ENCODE peak calls at places on chromosomes 12 and 14, in seven cellular contexts. One of them, this sample, is unnamed.

GRCh38 chr14:22333408-22334274 is 255.4 kb downstream of the DAD1 start:
- DNase-seq in adrenal gland: peak
- DNase-seq in CD4-positive, alpha-beta memory T cell: peak
- DNase-seq in WERI-Rb-1: no peak
- DNase-seq in left lung: no peak
- DNase-seq in kidney epithelial cell: peak
- DNase-seq in bronchial epithelial cell: peak
- DNase-seq in this sample: peak

GRCh38 chr14:77790566-77791224 is 9.2 kb upstream of the ADCK1 start:
- DNase-seq in bronchial epithelial cell: peak
- DNase-seq in adrenal gland: no peak
- DNase-seq in WERI-Rb-1: peak
- DNase-seq in kidney epithelial cell: no peak
- DNase-seq in CD4-positive, alpha-beta memory T cell: no peak
- DNase-seq in left lung: no peak
- DNase-seq in this sample: peak

GRCh38 chr12:65501093-65501621 is 222.7 kb downstream of the MSRB3 start:
- DNase-seq in kidney epithelial cell: no peak
- DNase-seq in bronchial epithelial cell: no peak
- DNase-seq in adrenal gland: peak
- DNase-seq in CD4-positive, alpha-beta memory T cell: no peak
- DNase-seq in WERI-Rb-1: no peak
- DNase-seq in left lung: no peak
- DNase-seq in this sample: no peak

GRCh38 chr14:48125654-48126053 is 450.2 kb upstream of the MDGA2 start:
- DNase-seq in adrenal gland: no peak
- DNase-seq in WERI-Rb-1: peak
- DNase-seq in left lung: no peak
- DNase-seq in CD4-positive, alpha-beta memory T cell: no peak
- DNase-seq in kidney epithelial cell: no peak
- DNase-seq in bronchial epithelial cell: no peak
- DNase-seq in this sample: no peak

GRCh38 chr14:65847065-65847847 is 434.7 kb downstream of the FUT8 start:
- DNase-seq in kidney epithelial cell: no peak
- DNase-seq in adrenal gland: peak
- DNase-seq in WERI-Rb-1: no peak
- DNase-seq in bronchial epithelial cell: no peak
- DNase-seq in CD4-positive, alpha-beta memory T cell: peak
- DNase-seq in left lung: no peak
- DNase-seq in this sample: no peak

GRCh38 chr14:95064734-95065133 is 92.6 kb downstream of the DICER1 start:
- DNase-seq in kidney epithelial cell: no peak
- DNase-seq in CD4-positive, alpha-beta memory T cell: no peak
- DNase-seq in left lung: no peak
- DNase-seq in WERI-Rb-1: no peak
- DNase-seq in adrenal gland: no peak
- DNase-seq in bronchial epithelial cell: no peak
- DNase-seq in this sample: no peak

GRCh38 chr14:57066887-57067513 is 201.7 kb downstream of the EXOC5 start:
- DNase-seq in adrenal gland: peak
- DNase-seq in CD4-positive, alpha-beta memory T cell: no peak
- DNase-seq in left lung: no peak
- DNase-seq in bronchial epithelial cell: peak
- DNase-seq in WERI-Rb-1: peak
- DNase-seq in kidney epithelial cell: no peak
- DNase-seq in this sample: peak

GRCh38 chr14:30058401-30058800 is 130.8 kb upstream of the PRKD1 start:
- DNase-seq in bronchial epithelial cell: peak
- DNase-seq in kidney epithelial cell: no peak
- DNase-seq in left lung: no peak
- DNase-seq in WERI-Rb-1: no peak
- DNase-seq in CD4-positive, alpha-beta memory T cell: no peak
- DNase-seq in adrenal gland: no peak
- DNase-seq in this sample: peak

GRCh38 chr12:51820721-51821422 is 27.6 kb downstream of the FIGNL2 start:
- DNase-seq in adrenal gland: peak
- DNase-seq in left lung: peak
- DNase-seq in CD4-positive, alpha-beta memory T cell: peak
- DNase-seq in bronchial epithelial cell: no peak
- DNase-seq in WERI-Rb-1: no peak
- DNase-seq in kidney epithelial cell: no peak
- DNase-seq in this sample: peak

GRCh38 chr12:73421832-73422231 is 1115.8 kb upstream of the ATXN7L3B start:
- DNase-seq in CD4-positive, alpha-beta memory T cell: no peak
- DNase-seq in kidney epithelial cell: peak
- DNase-seq in WERI-Rb-1: no peak
- DNase-seq in left lung: no peak
- DNase-seq in adrenal gland: no peak
- DNase-seq in bronchial epithelial cell: peak
- DNase-seq in this sample: peak

GRCh38 chr14:90545966-90546751 is 149.3 kb downstream of the CALM1 start:
- DNase-seq in WERI-Rb-1: peak
- DNase-seq in left lung: no peak
- DNase-seq in kidney epithelial cell: no peak
- DNase-seq in adrenal gland: peak
- DNase-seq in CD4-positive, alpha-beta memory T cell: no peak
- DNase-seq in bronchial epithelial cell: no peak
- DNase-seq in this sample: peak

GRCh38 chr14:52222901-52223300 is 44.6 kb upstream of the PTGDR start:
- DNase-seq in CD4-positive, alpha-beta memory T cell: no peak
- DNase-seq in kidney epithelial cell: no peak
- DNase-seq in WERI-Rb-1: no peak
- DNase-seq in adrenal gland: no peak
- DNase-seq in bronchial epithelial cell: no peak
- DNase-seq in left lung: no peak
- DNase-seq in this sample: no peak

GRCh38 chr14:20516921-20517320 is 11.6 kb downstream of the RNASE10 start:
- DNase-seq in kidney epithelial cell: no peak
- DNase-seq in adrenal gland: no peak
- DNase-seq in WERI-Rb-1: no peak
- DNase-seq in bronchial epithelial cell: peak
- DNase-seq in CD4-positive, alpha-beta memory T cell: no peak
- DNase-seq in left lung: no peak
- DNase-seq in this sample: peak

GRCh38 chr14:24563505-24563904 is 12.5 kb downstream of the CTSG start:
- DNase-seq in CD4-positive, alpha-beta memory T cell: no peak
- DNase-seq in WERI-Rb-1: no peak
- DNase-seq in left lung: no peak
- DNase-seq in kidney epithelial cell: no peak
- DNase-seq in adrenal gland: no peak
- DNase-seq in bronchial epithelial cell: no peak
- DNase-seq in this sample: no peak

GRCh38 chr12:49201595-49202295 is 12.9 kb upstream of the TUBA1A start:
- DNase-seq in WERI-Rb-1: no peak
- DNase-seq in adrenal gland: peak
- DNase-seq in bronchial epithelial cell: peak
- DNase-seq in kidney epithelial cell: no peak
- DNase-seq in CD4-positive, alpha-beta memory T cell: no peak
- DNase-seq in left lung: no peak
- DNase-seq in this sample: peak

GRCh38 chr14:95523818-95524448 is 7.5 kb upstream of the SYNE3 start:
- DNase-seq in left lung: peak
- DNase-seq in WERI-Rb-1: no peak
- DNase-seq in adrenal gland: no peak
- DNase-seq in kidney epithelial cell: no peak
- DNase-seq in bronchial epithelial cell: peak
- DNase-seq in CD4-positive, alpha-beta memory T cell: peak
- DNase-seq in this sample: peak

GRCh38 chr14:105357626-105358025 is 40.7 kb upstream of the TEX22 start:
- DNase-seq in WERI-Rb-1: no peak
- DNase-seq in CD4-positive, alpha-beta memory T cell: no peak
- DNase-seq in bronchial epithelial cell: no peak
- DNase-seq in left lung: no peak
- DNase-seq in kidney epithelial cell: no peak
- DNase-seq in adrenal gland: no peak
- DNase-seq in this sample: no peak

GRCh38 chr12:39505025-39505424 is 62.1 kb upstream of the KIF21A start:
- DNase-seq in bronchial epithelial cell: peak
- DNase-seq in kidney epithelial cell: peak
- DNase-seq in adrenal gland: no peak
- DNase-seq in left lung: no peak
- DNase-seq in WERI-Rb-1: no peak
- DNase-seq in CD4-positive, alpha-beta memory T cell: no peak
- DNase-seq in this sample: peak

GRCh38 chr14:22388669-22389625 is 200.1 kb downstream of the DAD1 start:
- DNase-seq in left lung: no peak
- DNase-seq in adrenal gland: no peak
- DNase-seq in WERI-Rb-1: no peak
- DNase-seq in bronchial epithelial cell: peak
- DNase-seq in CD4-positive, alpha-beta memory T cell: no peak
- DNase-seq in kidney epithelial cell: no peak
- DNase-seq in this sample: peak

GRCh38 chr14:76376001-76376404 is at the start of gene ESRRB:
- DNase-seq in adrenal gland: no peak
- DNase-seq in kidney epithelial cell: no peak
- DNase-seq in WERI-Rb-1: peak
- DNase-seq in bronchial epithelial cell: no peak
- DNase-seq in CD4-positive, alpha-beta memory T cell: no peak
- DNase-seq in left lung: no peak
- DNase-seq in this sample: no peak

GRCh38 chr14:64572721-64573508 is 23.2 kb downstream of the PPP1R36 start:
- DNase-seq in bronchial epithelial cell: no peak
- DNase-seq in CD4-positive, alpha-beta memory T cell: no peak
- DNase-seq in WERI-Rb-1: no peak
- DNase-seq in adrenal gland: no peak
- DNase-seq in kidney epithelial cell: no peak
- DNase-seq in left lung: no peak
- DNase-seq in this sample: no peak

GRCh38 chr14:73751157-73751691 is 37.0 kb upstream of the PNMA1 start:
- DNase-seq in adrenal gland: no peak
- DNase-seq in CD4-positive, alpha-beta memory T cell: peak
- DNase-seq in left lung: no peak
- DNase-seq in kidney epithelial cell: no peak
- DNase-seq in WERI-Rb-1: no peak
- DNase-seq in bronchial epithelial cell: no peak
- DNase-seq in this sample: no peak
- H3K4me3 ChIP-seq in adrenal gland: no peak
- H3K4me3 ChIP-seq in CD4-positive, alpha-beta memory T cell: no peak
- H3K4me3 ChIP-seq in left lung: no peak
- H3K4me3 ChIP-seq in kidney epithelial cell: no peak
- H3K4me3 ChIP-seq in WERI-Rb-1: no peak
- H3K4me3 ChIP-seq in bronchial epithelial cell: no peak
- H3K4me3 ChIP-seq in this sample: no peak

GRCh38 chr12:53967451-53968059 is 5.4 kb upstream of the HOXC11 start:
- DNase-seq in bronchial epithelial cell: no peak
- DNase-seq in left lung: no peak
- DNase-seq in WERI-Rb-1: no peak
- DNase-seq in adrenal gland: no peak
- DNase-seq in CD4-positive, alpha-beta memory T cell: no peak
- DNase-seq in kidney epithelial cell: no peak
- DNase-seq in this sample: no peak
- H3K4me3 ChIP-seq in bronchial epithelial cell: no peak
- H3K4me3 ChIP-seq in left lung: no peak
- H3K4me3 ChIP-seq in WERI-Rb-1: no peak
- H3K4me3 ChIP-seq in adrenal gland: no peak
- H3K4me3 ChIP-seq in CD4-positive, alpha-beta memory T cell: no peak
- H3K4me3 ChIP-seq in kidney epithelial cell: no peak
- H3K4me3 ChIP-seq in this sample: no peak

DNA sequence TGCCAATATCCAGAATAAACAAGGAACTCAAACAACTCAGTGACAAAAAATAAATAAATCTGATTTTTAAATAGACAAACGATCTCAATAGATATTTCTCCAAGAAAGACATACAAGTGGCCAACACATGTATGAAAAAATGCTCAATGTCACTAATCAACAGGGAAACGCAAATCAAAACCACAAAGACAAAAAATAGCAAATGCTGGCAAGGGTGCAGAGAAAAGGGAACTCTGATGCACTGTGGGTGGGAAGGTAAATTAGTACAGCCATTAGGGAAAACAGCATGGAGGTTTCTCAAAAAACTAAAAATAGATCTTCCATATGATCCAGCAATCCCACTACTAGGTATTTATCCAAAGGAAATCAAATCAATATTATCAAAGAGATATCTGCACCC is 3.5 kb upstream of the EIF5 start:
- DNase-seq in WERI-Rb-1: no peak
- DNase-seq in left lung: no peak
- DNase-seq in bronchial epithelial cell: no peak
- DNase-seq in kidney epithelial cell: no peak
- DNase-seq in adrenal gland: no peak
- DNase-seq in CD4-positive, alpha-beta memory T cell: no peak
- DNase-seq in this sample: no peak
- H3K4me3 ChIP-seq in WERI-Rb-1: no peak
- H3K4me3 ChIP-seq in left lung: no peak
- H3K4me3 ChIP-seq in bronchial epithelial cell: no peak
- H3K4me3 ChIP-seq in kidney epithelial cell: no peak
- H3K4me3 ChIP-seq in adrenal gland: no peak
- H3K4me3 ChIP-seq in CD4-positive, alpha-beta memory T cell: no peak
- H3K4me3 ChIP-seq in this sample: no peak

GRCh38 chr14:73786942-73787759 is 64.5 kb upstream of the PTGR2 start:
- DNase-seq in adrenal gland: peak
- DNase-seq in left lung: peak
- DNase-seq in kidney epithelial cell: no peak
- DNase-seq in CD4-positive, alpha-beta memory T cell: peak
- DNase-seq in WERI-Rb-1: peak
- DNase-seq in bronchial epithelial cell: no peak
- DNase-seq in this sample: peak

GRCh38 chr14:73786632-73786941 is 65.0 kb upstream of the PTGR2 start:
- DNase-seq in WERI-Rb-1: peak
- DNase-seq in left lung: peak
- DNase-seq in CD4-positive, alpha-beta memory T cell: no peak
- DNase-seq in kidney epithelial cell: no peak
- DNase-seq in adrenal gland: peak
- DNase-seq in bronchial epithelial cell: no peak
- DNase-seq in this sample: peak

GRCh38 chr14:73787760-73788508 is 63.7 kb upstream of the PTGR2 start:
- DNase-seq in adrenal gland: no peak
- DNase-seq in kidney epithelial cell: no peak
- DNase-seq in bronchial epithelial cell: peak
- DNase-seq in WERI-Rb-1: no peak
- DNase-seq in left lung: no peak
- DNase-seq in CD4-positive, alpha-beta memory T cell: no peak
- DNase-seq in this sample: peak

GRCh38 chr14:73789996-73790581 is 61.5 kb upstream of the PTGR2 start:
- DNase-seq in left lung: peak
- DNase-seq in adrenal gland: peak
- DNase-seq in kidney epithelial cell: no peak
- DNase-seq in WERI-Rb-1: no peak
- DNase-seq in CD4-positive, alpha-beta memory T cell: no peak
- DNase-seq in bronchial epithelial cell: peak
- DNase-seq in this sample: peak

DNA sequence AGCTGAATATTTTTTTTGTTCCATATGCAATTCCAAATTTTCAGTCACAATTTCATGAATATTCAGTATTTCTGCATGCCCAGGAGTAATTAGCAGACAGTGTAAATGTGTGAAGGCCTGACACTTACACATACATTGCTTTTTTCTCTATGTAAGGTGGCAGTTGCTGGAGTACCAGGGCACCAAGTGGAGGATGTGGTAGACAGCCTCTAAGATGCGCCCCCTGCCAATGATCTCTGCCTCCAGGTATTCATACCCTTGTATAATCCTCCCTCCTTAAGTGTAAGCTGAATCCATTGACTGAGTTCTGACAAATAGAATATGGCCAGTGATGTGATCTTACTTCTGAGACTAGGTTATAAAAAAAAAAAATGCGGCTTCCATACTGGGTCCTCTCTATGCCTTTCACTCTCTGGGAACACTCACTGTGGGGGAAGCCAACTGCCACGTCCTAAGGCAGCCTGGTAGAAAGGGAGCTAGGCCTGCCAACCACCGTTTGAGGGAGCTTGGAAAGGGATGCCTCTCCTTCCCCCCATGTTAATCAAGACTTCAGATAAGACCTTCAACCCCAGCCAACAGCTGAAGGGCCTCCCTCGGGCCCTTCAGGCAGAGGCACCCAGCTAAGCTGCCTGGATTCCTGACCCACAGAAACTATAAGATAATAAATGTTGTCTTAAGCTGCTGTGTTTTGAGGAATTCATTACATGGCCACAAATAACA is 62.6 kb upstream of the PTGR2 start:
- DNase-seq in left lung: no peak
- DNase-seq in CD4-positive, alpha-beta memory T cell: no peak
- DNase-seq in WERI-Rb-1: no peak
- DNase-seq in adrenal gland: no peak
- DNase-seq in bronchial epithelial cell: no peak
- DNase-seq in kidney epithelial cell: no peak
- DNase-seq in this sample: peak
- H3K4me3 ChIP-seq in left lung: no peak
- H3K4me3 ChIP-seq in CD4-positive, alpha-beta memory T cell: no peak
- H3K4me3 ChIP-seq in WERI-Rb-1: no peak
- H3K4me3 ChIP-seq in adrenal gland: no peak
- H3K4me3 ChIP-seq in bronchial epithelial cell: no peak
- H3K4me3 ChIP-seq in kidney epithelial cell: no peak
- H3K4me3 ChIP-seq in this sample: no peak